ENCODE peak calls at places on chromosomes 16 and 17, in four cellular contexts. E is omental fat pad, N is heart left ventricle, J is progenitor cell of endocrine pancreas. O is an unnamed sample.

GRCh38 chr16:54554581-54554980 is 268.0 kb upstream of the IRX3 start:
- DNase-seq in E (no peak), N (no peak), J (no peak), O (no peak)

GRCh38 chr17:32142857-32143524 is 689 bp downstream of the RHOT1 start:
- DNase-seq in E (peak; percentile 44), N (peak; percentile 72), J (peak; percentile 54), O (peak; percentile 48)

GRCh38 chr16:49598386-49599170 is 225.0 kb downstream of the C16orf78 start:
- DNase-seq in E (no peak), N (no peak), J (no peak), O (no peak)

GRCh38 chr17:78112508-78113471 is 15.8 kb downstream of the TMC6 start:
- DNase-seq in E (peak; percentile 79), N (peak; percentile 86), J (peak; percentile 88), O (peak; percentile 12)

GRCh38 chr16:11896776-11897175 is 19.0 kb downstream of the GSPT1 start:
- DNase-seq in E (no peak), N (no peak), J (no peak), O (peak; percentile 83)

GRCh38 chr16:50253511-50253903 is 12.8 kb upstream of the ADCY7 start:
- DNase-seq in E (no peak), N (no peak), J (no peak), O (no peak)

GRCh38 chr16:8855972-8856371 is 12.8 kb downstream of the CARHSP1 start:
- DNase-seq in E (no peak), N (no peak), J (no peak), O (no peak)

GRCh38 chr17:72273301-72274056 is 152.7 kb downstream of the SOX9 start:
- DNase-seq in E (no peak), N (no peak), J (no peak), O (no peak)

GRCh38 chr17:81536299-81537290 is 8.4 kb downstream of the FSCN2 start:
- DNase-seq in E (no peak), N (no peak), J (no peak), O (no peak)

GRCh38 chr16:26598061-26598460 is 468.7 kb upstream of the C16orf82 start:
- DNase-seq in E (no peak), N (no peak), J (no peak), O (no peak)

GRCh38 chr17:63550816-63551639 is 751 bp downstream of the DCAF7 start:
- DNase-seq in E (no peak), N (no peak), J (no peak), O (peak; percentile 31)

GRCh38 chr16:22787456-22788189 is 26.3 kb upstream of the HS3ST2 start:
- DNase-seq in E (no peak), N (no peak), J (no peak), O (peak; percentile 95)

GRCh38 chr16:30829130-30830071 is 42.4 kb upstream of the ZNF629 start:
- DNase-seq in E (no peak), N (no peak), J (no peak), O (no peak)

GRCh38 chr16:81280393-81280792 is 34.4 kb upstream of the GAN start:
- DNase-seq in E (no peak), N (no peak), J (no peak), O (peak; percentile 23)

GRCh38 chr17:17874478-17874877 is 37.7 kb upstream of the SREBF1 start:
- DNase-seq in E (no peak), N (peak; percentile 50), J (no peak), O (peak; percentile 87)

GRCh38 chr17:42171831-42172230 is 9.1 kb downstream of the KCNH4 start:
- DNase-seq in E (no peak), N (no peak), J (no peak), O (no peak)
- TF ChIP-seq CTCF in E (no peak), N (no peak), J (no peak), O (no peak)

DNA sequence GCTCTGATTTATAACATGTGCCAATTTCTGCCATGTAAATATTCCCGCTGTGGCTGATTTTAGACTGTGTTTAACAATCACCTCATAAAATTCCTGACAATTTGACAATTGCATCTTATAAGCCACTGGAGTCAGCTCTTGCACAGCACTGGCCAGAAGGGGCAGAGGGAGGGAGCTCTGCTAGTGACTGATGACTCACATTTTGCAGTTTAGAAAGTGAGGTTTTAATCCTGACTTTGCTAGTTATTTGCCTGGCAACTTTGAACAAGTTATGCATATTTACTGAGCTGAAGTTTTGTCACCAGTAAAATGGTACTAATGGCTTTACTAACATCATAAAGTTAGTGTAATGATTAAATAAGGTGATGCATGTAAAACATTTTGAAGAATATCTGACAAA is 452.3 kb downstream of the CNTNAP4 start:
- DNase-seq in E (no peak), N (no peak), J (no peak), O (no peak)
- TF ChIP-seq CTCF in E (no peak), N (no peak), J (no peak), O (no peak)

GRCh38 chr17:60602385-60602742 is 2.4 kb downstream of the PPM1D start:
- DNase-seq in E (no peak), N (no peak), J (no peak), O (no peak)

GRCh38 chr17:60599620-60600489 is at the start of gene PPM1D:
- DNase-seq in E (peak; percentile 93), N (peak; percentile 100), J (peak; percentile 96), O (peak; percentile 98)

GRCh38 chr17:60602871-60603270 is 2.9 kb downstream of the PPM1D start:
- DNase-seq in E (no peak), N (no peak), J (no peak), O (no peak)

GRCh38 chr17:60600490-60601431 is 768 bp downstream of the PPM1D start:
- DNase-seq in E (peak; percentile 68), N (peak; percentile 83), J (peak; percentile 34), O (peak; percentile 83)

GRCh38 chr17:60601443-60602384 is 1.7 kb downstream of the PPM1D start:
- DNase-seq in E (no peak), N (peak; percentile 47), J (peak; percentile 23), O (peak; percentile 71)
- TF ChIP-seq CTCF in E (no peak), N (no peak), J (peak; percentile 2), O (peak; percentile 54)

DNA sequence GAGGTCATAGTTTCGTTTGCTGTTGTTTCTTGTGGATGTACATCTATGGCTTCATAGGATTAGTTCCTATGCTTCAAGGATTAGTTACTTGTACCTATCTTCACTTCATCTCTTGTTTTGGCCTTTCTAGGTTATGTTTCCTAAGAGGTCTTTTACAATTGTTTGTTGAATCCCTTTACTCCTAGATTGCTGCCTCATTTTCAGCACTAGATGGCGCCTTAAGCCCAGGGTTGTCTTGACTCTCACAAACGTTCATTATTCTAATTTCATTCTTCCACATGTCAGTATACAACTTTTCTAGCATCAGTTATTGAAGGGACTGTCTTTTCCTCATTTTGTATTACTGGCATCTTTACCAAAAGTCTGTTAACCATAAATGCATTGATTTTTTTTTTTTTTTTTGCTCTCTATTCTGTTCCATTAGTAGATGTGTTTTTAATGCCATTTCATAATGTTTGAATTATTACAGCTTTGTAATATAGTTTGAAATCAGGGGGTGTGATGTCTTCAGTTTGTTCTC is 45.0 kb upstream of the NACA2 start:
- DNase-seq in E (no peak), N (no peak), J (peak; percentile 16), O (peak; percentile 49)
- TF ChIP-seq CTCF in E (no peak), N (no peak), J (peak; percentile 82), O (peak; percentile 91)

DNA sequence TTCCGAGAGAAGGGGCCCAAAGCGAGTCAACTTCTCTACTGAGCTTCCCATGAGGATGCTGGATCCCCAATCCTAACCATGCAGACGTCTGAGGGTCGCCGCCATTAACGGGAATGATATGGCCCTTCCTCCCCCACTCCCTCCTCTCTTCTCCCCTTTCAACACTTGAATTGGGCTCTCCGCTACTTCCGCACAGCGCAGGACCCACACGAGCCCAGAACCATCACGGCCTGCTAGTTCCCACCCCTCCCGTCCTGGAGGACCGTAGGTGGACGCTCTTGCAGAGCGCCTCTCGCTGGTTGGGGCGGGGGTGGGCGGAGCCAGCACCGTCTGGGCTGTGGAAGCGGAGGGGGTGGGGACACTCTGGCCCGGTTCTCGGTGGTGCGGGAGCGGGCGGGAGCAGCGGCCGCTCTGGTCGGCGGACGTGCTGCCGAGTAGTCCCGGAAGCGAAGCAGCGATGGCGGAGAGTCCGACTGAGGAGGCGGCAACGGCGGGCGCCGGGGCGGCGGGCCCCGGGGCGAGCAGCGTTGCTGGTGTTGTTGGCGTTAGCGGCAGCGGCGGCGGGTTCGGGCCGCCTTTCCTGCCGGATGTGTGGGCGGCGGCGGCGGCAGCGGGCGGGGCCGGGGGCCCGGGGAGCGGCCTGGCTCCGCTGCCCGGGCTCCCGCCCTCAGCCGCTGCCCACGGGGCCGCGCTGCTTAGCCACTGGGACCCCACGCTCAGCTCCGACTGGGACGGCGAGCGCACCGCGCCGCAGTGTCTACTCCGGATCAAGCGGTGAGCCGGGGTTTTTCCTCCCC is at the start of gene UBE2Z:
- DNase-seq in E (peak; percentile 62), N (peak; percentile 96), J (peak; percentile 78), O (peak; percentile 87)
- TF ChIP-seq CTCF in E (no peak), N (no peak), J (peak; percentile 23), O (peak; percentile 46)

GRCh38 chr17:45004388-45004787 is 36.3 kb upstream of the C1QL1 start:
- DNase-seq in E (no peak), N (no peak), J (no peak), O (no peak)

GRCh38 chr17:45005700-45006099 is 37.6 kb upstream of the C1QL1 start:
- DNase-seq in E (no peak), N (no peak), J (no peak), O (no peak)

GRCh38 chr17:45008191-45008590 is 40.1 kb upstream of the C1QL1 start:
- DNase-seq in E (no peak), N (no peak), J (no peak), O (no peak)

GRCh38 chr17:45009676-45010467 is 41.6 kb downstream of the DCAKD start:
- DNase-seq in E (no peak), N (no peak), J (no peak), O (no peak)

GRCh38 chr17:45006927-45007461 is 38.9 kb upstream of the C1QL1 start:
- DNase-seq in E (no peak), N (no peak), J (no peak), O (no peak)
- TF ChIP-seq CTCF in E (no peak), N (no peak), J (no peak), O (no peak)

DNA sequence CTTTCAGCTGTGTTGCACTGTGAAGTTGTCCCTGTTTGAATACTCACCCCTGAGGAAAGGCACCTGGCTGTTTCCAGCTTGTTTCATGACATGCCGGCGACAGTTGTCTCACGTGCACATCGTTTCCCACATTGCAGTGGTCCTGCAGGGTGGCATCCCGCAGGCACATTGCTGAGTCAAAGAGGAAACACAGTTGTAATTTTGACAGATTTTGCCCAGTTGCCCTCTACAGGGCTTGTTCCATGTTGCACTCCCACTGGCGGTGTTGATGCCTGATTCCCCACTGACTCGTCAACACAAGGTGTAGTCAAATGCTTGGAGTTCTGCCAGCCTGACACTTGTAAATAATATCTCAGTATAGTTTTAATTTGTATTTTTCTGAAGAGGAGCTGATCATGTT is 23.8 kb downstream of the EPN2 start:
- DNase-seq in E (no peak), N (peak; percentile 34), J (no peak), O (no peak)
- TF ChIP-seq CTCF in E (no peak), N (no peak), J (no peak), O (peak; percentile 29)

GRCh38 chr16:88338111-88338510 is 44.6 kb upstream of the ZNF469 start:
- DNase-seq in E (no peak), N (no peak), J (no peak), O (no peak)
- TF ChIP-seq CTCF in E (no peak), N (no peak), J (no peak), O (peak; percentile 62)

DNA sequence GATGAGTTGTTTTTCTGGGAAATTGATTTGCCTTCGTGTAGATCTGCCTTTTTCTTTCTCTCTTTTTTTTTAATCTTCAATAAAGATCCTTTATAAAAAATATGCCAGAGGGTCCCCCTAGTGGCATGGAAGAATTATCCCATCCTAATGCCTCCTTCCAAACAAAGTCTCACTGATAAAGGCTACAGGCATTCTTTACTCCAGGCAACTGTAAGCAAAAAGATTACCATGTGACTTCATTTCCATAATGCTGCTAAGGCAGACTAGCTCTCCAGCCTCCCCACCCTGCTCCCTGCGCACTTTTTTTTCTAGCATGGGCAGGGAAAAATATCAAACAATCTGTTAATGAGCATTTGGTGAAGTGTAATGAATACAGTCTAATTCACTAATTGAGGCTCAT is 220.2 kb upstream of the CDH8 start:
- DNase-seq in E (no peak), N (no peak), J (no peak), O (no peak)
- TF ChIP-seq CTCF in E (no peak), N (peak; percentile 13), J (peak; percentile 57), O (peak; percentile 38)

O was measured in HFFc6.